ENCODE peak calls at places on chromosomes 4 and X, in six cellular contexts. One of them, this sample, is unnamed.

GRCh38 chr4:173391691-173392090 is 7.2 kb downstream of the SCRG1 start:
- DNase-seq in right lobe of liver: no peak
- DNase-seq in vagina: no peak
- DNase-seq in spleen: no peak
- DNase-seq in K562: no peak
- DNase-seq in body of pancreas: no peak
- DNase-seq in this sample: no peak

GRCh38 chr4:17859793-17860406 is 49.1 kb downstream of the NCAPG start:
- DNase-seq in right lobe of liver: no peak
- DNase-seq in vagina: no peak
- DNase-seq in spleen: no peak
- DNase-seq in K562: no peak
- DNase-seq in body of pancreas: no peak
- DNase-seq in this sample: no peak

GRCh38 chrX:43661521-43662240 is 5.6 kb downstream of the MAOA start:
- DNase-seq in right lobe of liver: no peak
- DNase-seq in vagina: no peak
- DNase-seq in spleen: no peak
- DNase-seq in K562: no peak
- DNase-seq in body of pancreas: no peak
- DNase-seq in this sample: no peak

GRCh38 chr4:1403591-1404572 is 2.4 kb downstream of the NKX1-1 start:
- DNase-seq in right lobe of liver: peak
- DNase-seq in vagina: no peak
- DNase-seq in spleen: peak
- DNase-seq in K562: no peak
- DNase-seq in body of pancreas: no peak
- DNase-seq in this sample: no peak

GRCh38 chr4:53558061-53558801 is 33.1 kb downstream of the LNX1 start:
- DNase-seq in right lobe of liver: no peak
- DNase-seq in vagina: no peak
- DNase-seq in spleen: no peak
- DNase-seq in K562: no peak
- DNase-seq in body of pancreas: no peak
- DNase-seq in this sample: no peak

GRCh38 chrX:9466115-9466495 is 1.2 kb downstream of the TBL1X start:
- DNase-seq in right lobe of liver: peak
- DNase-seq in vagina: no peak
- DNase-seq in spleen: peak
- DNase-seq in K562: peak
- DNase-seq in body of pancreas: peak
- DNase-seq in this sample: peak

GRCh38 chr4:154010377-154010776 is 221.5 kb upstream of the SFRP2 start:
- DNase-seq in right lobe of liver: no peak
- DNase-seq in vagina: no peak
- DNase-seq in spleen: no peak
- DNase-seq in K562: no peak
- DNase-seq in body of pancreas: no peak
- DNase-seq in this sample: no peak

GRCh38 chr4:165580379-165580905 is 201.6 kb downstream of the CPE start:
- DNase-seq in right lobe of liver: no peak
- DNase-seq in vagina: no peak
- DNase-seq in spleen: no peak
- DNase-seq in K562: no peak
- DNase-seq in body of pancreas: peak
- DNase-seq in this sample: no peak

GRCh38 chrX:26442340-26442739 is 226.4 kb downstream of the MAGEB5 start:
- DNase-seq in right lobe of liver: no peak
- DNase-seq in vagina: no peak
- DNase-seq in spleen: no peak
- DNase-seq in K562: no peak
- DNase-seq in body of pancreas: peak
- DNase-seq in this sample: peak

GRCh38 chrX:10519761-10520160 is 100.6 kb downstream of the MID1 start:
- DNase-seq in right lobe of liver: no peak
- DNase-seq in vagina: no peak
- DNase-seq in spleen: no peak
- DNase-seq in K562: no peak
- DNase-seq in body of pancreas: no peak
- DNase-seq in this sample: no peak
- TF ChIP-seq POLR2A in right lobe of liver: no peak
- TF ChIP-seq POLR2A in vagina: no peak
- TF ChIP-seq POLR2A in spleen: no peak
- TF ChIP-seq POLR2A in K562: no peak
- TF ChIP-seq POLR2A in body of pancreas: no peak
- TF ChIP-seq POLR2A in this sample: no peak

GRCh38 chr4:158805628-158806471 is 37.0 kb downstream of the FNIP2 start:
- DNase-seq in right lobe of liver: no peak
- DNase-seq in vagina: no peak
- DNase-seq in spleen: no peak
- DNase-seq in K562: no peak
- DNase-seq in body of pancreas: peak
- DNase-seq in this sample: peak
- TF ChIP-seq POLR2A in right lobe of liver: no peak
- TF ChIP-seq POLR2A in vagina: no peak
- TF ChIP-seq POLR2A in spleen: no peak
- TF ChIP-seq POLR2A in K562: no peak
- TF ChIP-seq POLR2A in body of pancreas: no peak
- TF ChIP-seq POLR2A in this sample: no peak

DNA sequence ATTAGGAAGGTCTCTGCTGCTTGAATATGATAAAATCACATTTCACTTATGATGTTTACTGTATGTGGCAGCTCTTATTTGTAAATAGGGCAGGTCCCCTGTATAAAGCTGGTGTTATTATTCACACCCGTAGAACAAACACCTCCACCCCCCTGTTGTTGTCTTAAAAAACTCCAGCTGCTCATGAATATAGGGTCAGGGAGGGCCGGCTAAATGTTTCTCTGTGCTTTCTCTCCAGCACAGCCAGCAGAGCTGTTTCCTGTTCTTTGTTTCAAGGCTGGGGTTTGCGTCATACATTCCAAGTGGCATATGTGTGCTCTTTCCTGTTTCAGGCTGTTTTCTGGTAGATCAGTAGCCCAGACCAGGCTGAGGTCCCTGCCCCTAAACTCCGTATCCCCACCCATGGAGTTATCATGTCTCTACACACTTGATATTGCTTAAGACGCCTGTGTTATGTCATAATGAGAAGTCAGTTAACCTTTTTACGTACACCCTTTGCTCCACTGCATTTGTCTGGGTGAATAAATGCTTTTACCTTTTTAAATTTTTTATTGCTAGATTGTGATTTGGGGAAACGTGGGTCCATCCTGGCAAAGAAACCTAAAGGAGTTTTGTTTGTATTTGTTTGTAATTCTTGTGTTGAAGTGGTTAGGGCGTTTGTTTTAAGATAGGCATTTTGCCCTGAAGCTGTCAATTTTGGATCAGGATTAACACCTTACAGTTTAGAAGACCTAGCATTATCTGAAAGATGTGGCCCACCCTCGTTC is 3.2 kb downstream of the KLF3 start:
- DNase-seq in right lobe of liver: peak
- DNase-seq in vagina: no peak
- DNase-seq in spleen: no peak
- DNase-seq in K562: peak
- DNase-seq in body of pancreas: peak
- DNase-seq in this sample: peak
- TF ChIP-seq POLR2A in right lobe of liver: peak
- TF ChIP-seq POLR2A in vagina: no peak
- TF ChIP-seq POLR2A in spleen: peak
- TF ChIP-seq POLR2A in K562: peak
- TF ChIP-seq POLR2A in body of pancreas: peak
- TF ChIP-seq POLR2A in this sample: peak

DNA sequence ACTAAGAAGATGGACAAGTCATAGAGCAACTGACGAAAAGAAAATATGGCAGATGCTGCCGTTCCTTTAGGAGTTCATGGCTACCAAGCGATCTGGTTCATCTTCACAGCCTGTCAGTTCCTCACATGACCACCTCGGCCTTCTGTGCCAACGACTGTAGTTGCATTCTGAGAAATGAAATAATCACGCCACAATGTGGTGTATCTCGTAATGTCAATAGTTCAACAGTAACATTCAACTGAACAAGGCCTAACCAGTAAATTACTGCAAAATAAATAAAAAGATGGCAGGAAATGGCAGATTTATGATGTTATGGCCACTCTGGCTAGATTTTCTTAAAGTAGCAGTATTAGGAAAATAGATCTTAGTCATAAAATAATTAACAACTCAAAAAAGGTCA is 4.4 kb downstream of the GPRIN3 start:
- DNase-seq in right lobe of liver: no peak
- DNase-seq in vagina: no peak
- DNase-seq in spleen: peak
- DNase-seq in K562: no peak
- DNase-seq in body of pancreas: peak
- DNase-seq in this sample: no peak
- TF ChIP-seq POLR2A in right lobe of liver: no peak
- TF ChIP-seq POLR2A in vagina: no peak
- TF ChIP-seq POLR2A in spleen: no peak
- TF ChIP-seq POLR2A in K562: no peak
- TF ChIP-seq POLR2A in body of pancreas: no peak
- TF ChIP-seq POLR2A in this sample: no peak

DNA sequence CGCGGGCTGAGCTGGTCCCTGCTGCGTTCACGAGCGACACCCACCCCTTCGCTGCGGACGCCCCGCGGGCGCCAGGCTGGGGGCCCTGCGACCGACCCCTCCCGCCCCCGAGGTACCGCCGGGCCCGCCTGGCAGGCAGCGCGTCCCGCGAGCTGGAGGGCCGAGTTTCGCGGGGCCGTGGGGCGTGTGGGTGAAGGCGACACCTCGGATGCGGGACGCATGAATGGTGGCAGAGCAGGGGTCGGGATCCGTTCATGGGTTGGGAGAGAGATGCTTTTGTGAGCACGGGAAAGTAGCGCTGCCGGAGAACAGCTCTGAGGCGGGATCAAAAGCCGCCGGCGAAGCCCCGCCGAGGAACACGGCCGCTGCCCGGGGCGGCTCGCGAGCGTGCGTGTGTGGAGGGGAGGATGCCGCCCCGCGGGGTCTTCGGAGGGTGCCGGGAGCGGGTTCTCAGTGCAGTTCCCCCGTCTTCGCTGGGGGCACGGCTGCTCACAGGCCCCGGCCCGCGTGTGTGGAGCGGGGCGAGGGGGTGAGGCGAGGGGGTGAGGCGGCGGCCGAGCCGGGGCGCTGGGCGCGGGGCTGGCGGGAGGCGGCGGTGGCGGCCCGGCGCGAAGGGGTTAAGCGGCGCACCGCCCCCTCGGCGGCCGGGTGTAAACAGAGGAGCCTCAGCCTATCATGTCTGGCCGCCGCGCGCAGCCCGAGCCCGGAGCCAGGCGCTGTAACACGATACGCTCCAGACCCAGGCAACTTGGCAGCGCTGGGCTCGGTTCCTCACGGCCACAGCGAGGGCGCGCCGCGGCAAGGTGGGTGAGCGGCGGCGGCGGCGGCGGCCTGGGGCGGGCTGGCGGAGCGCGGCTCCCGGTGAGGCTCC is 205.3 kb downstream of the TENM3 start:
- DNase-seq in right lobe of liver: peak
- DNase-seq in vagina: no peak
- DNase-seq in spleen: peak
- DNase-seq in K562: peak
- DNase-seq in body of pancreas: peak
- DNase-seq in this sample: peak
- TF ChIP-seq POLR2A in right lobe of liver: peak
- TF ChIP-seq POLR2A in vagina: no peak
- TF ChIP-seq POLR2A in spleen: peak
- TF ChIP-seq POLR2A in K562: no peak
- TF ChIP-seq POLR2A in body of pancreas: peak
- TF ChIP-seq POLR2A in this sample: no peak

GRCh38 chr4:112284166-112284565 is 1.5 kb downstream of the TIFA start:
- DNase-seq in right lobe of liver: no peak
- DNase-seq in vagina: no peak
- DNase-seq in spleen: no peak
- DNase-seq in K562: peak
- DNase-seq in body of pancreas: no peak
- DNase-seq in this sample: no peak
- TF ChIP-seq POLR2A in right lobe of liver: no peak
- TF ChIP-seq POLR2A in vagina: no peak
- TF ChIP-seq POLR2A in spleen: no peak
- TF ChIP-seq POLR2A in K562: no peak
- TF ChIP-seq POLR2A in body of pancreas: no peak
- TF ChIP-seq POLR2A in this sample: no peak

GRCh38 chr4:147620315-147620714 is 3.1 kb downstream of the TMEM184C start:
- DNase-seq in right lobe of liver: no peak
- DNase-seq in vagina: no peak
- DNase-seq in spleen: no peak
- DNase-seq in K562: no peak
- DNase-seq in body of pancreas: no peak
- DNase-seq in this sample: no peak

GRCh38 chr4:147617841-147618421 is 734 bp downstream of the TMEM184C start:
- DNase-seq in right lobe of liver: no peak
- DNase-seq in vagina: no peak
- DNase-seq in spleen: no peak
- DNase-seq in K562: no peak
- DNase-seq in body of pancreas: no peak
- DNase-seq in this sample: no peak

GRCh38 chr4:147616849-147617172 is 386 bp upstream of the TMEM184C start:
- DNase-seq in right lobe of liver: no peak
- DNase-seq in vagina: no peak
- DNase-seq in spleen: no peak
- DNase-seq in K562: no peak
- DNase-seq in body of pancreas: no peak
- DNase-seq in this sample: no peak

GRCh38 chr4:147617173-147617840 is at the start of gene TMEM184C:
- DNase-seq in right lobe of liver: peak
- DNase-seq in vagina: no peak
- DNase-seq in spleen: peak
- DNase-seq in K562: peak
- DNase-seq in body of pancreas: peak
- DNase-seq in this sample: peak
- TF ChIP-seq POLR2A in right lobe of liver: peak
- TF ChIP-seq POLR2A in vagina: no peak
- TF ChIP-seq POLR2A in spleen: peak
- TF ChIP-seq POLR2A in K562: peak
- TF ChIP-seq POLR2A in body of pancreas: peak
- TF ChIP-seq POLR2A in this sample: peak

This sample was measured in erythroblast.